ENCODE peak calls at places on chromosomes 7 and 10, in eight cellular contexts. One of them, this sample, is unnamed.

GRCh38 chr10:101227765-101228681 is 1.2 kb downstream of the LBX1 start:
- DNase-seq in T-cell: no peak
- DNase-seq in NCI-H1105: no peak
- DNase-seq in nephron progenitor cell: no peak
- DNase-seq in A172: no peak
- DNase-seq in NCI-H2029: no peak
- DNase-seq in GM10248: no peak
- DNase-seq in NCI-H1092 treated with DMSO at 0.1 percent for 48 hours: no peak
- DNase-seq in this sample: no peak

GRCh38 chr10:100828744-100829102 is 83.3 kb downstream of the PAX2 start:
- DNase-seq in T-cell: no peak
- DNase-seq in NCI-H1105: no peak
- DNase-seq in nephron progenitor cell: peak
- DNase-seq in A172: no peak
- DNase-seq in NCI-H2029: no peak
- DNase-seq in GM10248: peak
- DNase-seq in NCI-H1092 treated with DMSO at 0.1 percent for 48 hours: peak
- DNase-seq in this sample: no peak

GRCh38 chr7:36147361-36147760 is 5.7 kb upstream of the EEPD1 start:
- DNase-seq in T-cell: no peak
- DNase-seq in NCI-H1105: no peak
- DNase-seq in nephron progenitor cell: no peak
- DNase-seq in A172: no peak
- DNase-seq in NCI-H2029: no peak
- DNase-seq in GM10248: no peak
- DNase-seq in NCI-H1092 treated with DMSO at 0.1 percent for 48 hours: no peak
- DNase-seq in this sample: no peak

GRCh38 chr10:63128443-63128842 is 4.7 kb upstream of the NRBF2 start:
- DNase-seq in T-cell: no peak
- DNase-seq in NCI-H1105: no peak
- DNase-seq in nephron progenitor cell: no peak
- DNase-seq in A172: no peak
- DNase-seq in NCI-H2029: no peak
- DNase-seq in GM10248: no peak
- DNase-seq in NCI-H1092 treated with DMSO at 0.1 percent for 48 hours: no peak
- DNase-seq in this sample: no peak

GRCh38 chr7:75879771-75880184 is 944 bp downstream of the RHBDD2 start:
- DNase-seq in T-cell: no peak
- DNase-seq in NCI-H1105: no peak
- DNase-seq in nephron progenitor cell: no peak
- DNase-seq in A172: peak
- DNase-seq in NCI-H2029: no peak
- DNase-seq in GM10248: no peak
- DNase-seq in NCI-H1092 treated with DMSO at 0.1 percent for 48 hours: no peak
- DNase-seq in this sample: no peak

GRCh38 chr7:41097501-41097900 is 605.4 kb downstream of the INHBA start:
- DNase-seq in T-cell: no peak
- DNase-seq in NCI-H1105: no peak
- DNase-seq in nephron progenitor cell: no peak
- DNase-seq in A172: no peak
- DNase-seq in NCI-H2029: no peak
- DNase-seq in GM10248: no peak
- DNase-seq in NCI-H1092 treated with DMSO at 0.1 percent for 48 hours: no peak
- DNase-seq in this sample: no peak

GRCh38 chr10:132417957-132418441 is 21.0 kb downstream of the PWWP2B start:
- DNase-seq in T-cell: no peak
- DNase-seq in NCI-H1105: no peak
- DNase-seq in nephron progenitor cell: no peak
- DNase-seq in A172: no peak
- DNase-seq in NCI-H2029: no peak
- DNase-seq in GM10248: no peak
- DNase-seq in NCI-H1092 treated with DMSO at 0.1 percent for 48 hours: no peak
- DNase-seq in this sample: no peak

GRCh38 chr7:154953006-154953684 is 49.8 kb downstream of the PAXIP1 start:
- DNase-seq in T-cell: peak
- DNase-seq in NCI-H1105: no peak
- DNase-seq in nephron progenitor cell: peak
- DNase-seq in A172: peak
- DNase-seq in NCI-H2029: peak
- DNase-seq in GM10248: peak
- DNase-seq in NCI-H1092 treated with DMSO at 0.1 percent for 48 hours: peak
- DNase-seq in this sample: peak

GRCh38 chr7:136045181-136045580 is 68.0 kb upstream of the MTPN start:
- DNase-seq in T-cell: no peak
- DNase-seq in NCI-H1105: no peak
- DNase-seq in nephron progenitor cell: no peak
- DNase-seq in A172: no peak
- DNase-seq in NCI-H2029: no peak
- DNase-seq in GM10248: no peak
- DNase-seq in NCI-H1092 treated with DMSO at 0.1 percent for 48 hours: no peak
- DNase-seq in this sample: no peak

GRCh38 chr7:157271991-157272324 is 64.8 kb upstream of the DNAJB6 start:
- DNase-seq in T-cell: no peak
- DNase-seq in NCI-H1105: no peak
- DNase-seq in nephron progenitor cell: no peak
- DNase-seq in A172: peak
- DNase-seq in NCI-H2029: peak
- DNase-seq in GM10248: no peak
- DNase-seq in NCI-H1092 treated with DMSO at 0.1 percent for 48 hours: peak
- DNase-seq in this sample: no peak

GRCh38 chr7:8068892-8069686 is 100.5 kb downstream of the GLCCI1 start:
- DNase-seq in T-cell: no peak
- DNase-seq in NCI-H1105: no peak
- DNase-seq in nephron progenitor cell: no peak
- DNase-seq in A172: no peak
- DNase-seq in NCI-H2029: no peak
- DNase-seq in GM10248: no peak
- DNase-seq in NCI-H1092 treated with DMSO at 0.1 percent for 48 hours: no peak
- DNase-seq in this sample: no peak

GRCh38 chr7:157601530-157601929 is 264.7 kb downstream of the DNAJB6 start:
- DNase-seq in T-cell: no peak
- DNase-seq in NCI-H1105: no peak
- DNase-seq in nephron progenitor cell: no peak
- DNase-seq in A172: no peak
- DNase-seq in NCI-H2029: no peak
- DNase-seq in GM10248: no peak
- DNase-seq in NCI-H1092 treated with DMSO at 0.1 percent for 48 hours: no peak
- DNase-seq in this sample: no peak

GRCh38 chr7:114414151-114415053 is at the start of gene FOXP2:
- DNase-seq in T-cell: no peak
- DNase-seq in NCI-H1105: peak
- DNase-seq in nephron progenitor cell: no peak
- DNase-seq in A172: no peak
- DNase-seq in NCI-H2029: no peak
- DNase-seq in GM10248: no peak
- DNase-seq in NCI-H1092 treated with DMSO at 0.1 percent for 48 hours: peak
- DNase-seq in this sample: peak

GRCh38 chr7:46133741-46134140 is 212.7 kb upstream of the IGFBP3 start:
- DNase-seq in T-cell: no peak
- DNase-seq in NCI-H1105: no peak
- DNase-seq in nephron progenitor cell: no peak
- DNase-seq in A172: no peak
- DNase-seq in NCI-H2029: no peak
- DNase-seq in GM10248: no peak
- DNase-seq in NCI-H1092 treated with DMSO at 0.1 percent for 48 hours: no peak
- DNase-seq in this sample: no peak

GRCh38 chr7:90720970-90721768 is 125.0 kb downstream of the CDK14 start:
- DNase-seq in T-cell: no peak
- DNase-seq in NCI-H1105: no peak
- DNase-seq in nephron progenitor cell: no peak
- DNase-seq in A172: peak
- DNase-seq in NCI-H2029: peak
- DNase-seq in GM10248: no peak
- DNase-seq in NCI-H1092 treated with DMSO at 0.1 percent for 48 hours: no peak
- DNase-seq in this sample: no peak

GRCh38 chr7:157574120-157574519 is 237.3 kb downstream of the DNAJB6 start:
- DNase-seq in T-cell: no peak
- DNase-seq in NCI-H1105: no peak
- DNase-seq in nephron progenitor cell: no peak
- DNase-seq in A172: no peak
- DNase-seq in NCI-H2029: no peak
- DNase-seq in GM10248: no peak
- DNase-seq in NCI-H1092 treated with DMSO at 0.1 percent for 48 hours: no peak
- DNase-seq in this sample: no peak

GRCh38 chr10:15227611-15228372 is 59.3 kb upstream of the NMT2 start:
- DNase-seq in T-cell: no peak
- DNase-seq in NCI-H1105: no peak
- DNase-seq in nephron progenitor cell: no peak
- DNase-seq in A172: no peak
- DNase-seq in NCI-H2029: no peak
- DNase-seq in GM10248: no peak
- DNase-seq in NCI-H1092 treated with DMSO at 0.1 percent for 48 hours: no peak
- DNase-seq in this sample: no peak

GRCh38 chr7:41501016-41501415 is 201.9 kb downstream of the INHBA start:
- DNase-seq in T-cell: no peak
- DNase-seq in NCI-H1105: no peak
- DNase-seq in nephron progenitor cell: no peak
- DNase-seq in A172: no peak
- DNase-seq in NCI-H2029: no peak
- DNase-seq in GM10248: no peak
- DNase-seq in NCI-H1092 treated with DMSO at 0.1 percent for 48 hours: no peak
- DNase-seq in this sample: no peak

GRCh38 chr7:110386914-110387313 is 704.0 kb upstream of the LRRN3 start:
- DNase-seq in T-cell: no peak
- DNase-seq in NCI-H1105: no peak
- DNase-seq in nephron progenitor cell: no peak
- DNase-seq in A172: peak
- DNase-seq in NCI-H2029: no peak
- DNase-seq in GM10248: no peak
- DNase-seq in NCI-H1092 treated with DMSO at 0.1 percent for 48 hours: no peak
- DNase-seq in this sample: no peak